ENCODE peak calls at places on chromosomes 2 and 18, in four cellular contexts. One of them, this sample, is unnamed.

GRCh38 chr2:135279209-135279608 is 227.1 kb downstream of the RAB3GAP1 start:
- DNase-seq in H1: no peak
- DNase-seq in HepG2: no peak
- DNase-seq in K562: no peak
- DNase-seq in this sample: no peak

GRCh38 chr2:177622516-177622915 is 229.9 kb downstream of the AGPS start:
- DNase-seq in K562: no peak
- DNase-seq in HepG2: peak
- DNase-seq in H1: no peak
- DNase-seq in this sample: peak

GRCh38 chr2:212013656-212014055 is 524.9 kb downstream of the ERBB4 start:
- DNase-seq in H1: no peak
- DNase-seq in K562: no peak
- DNase-seq in HepG2: no peak
- DNase-seq in this sample: no peak

GRCh38 chr2:175631247-175631628 is 370.8 kb downstream of the LNPK start:
- DNase-seq in H1: no peak
- DNase-seq in K562: no peak
- DNase-seq in HepG2: peak
- DNase-seq in this sample: no peak

GRCh38 chr2:2569306-2569705 is 238.2 kb upstream of the MYT1L start:
- DNase-seq in HepG2: no peak
- DNase-seq in H1: no peak
- DNase-seq in K562: no peak
- DNase-seq in this sample: no peak

GRCh38 chr2:151575338-151575737 is 158.9 kb downstream of the NEB start:
- DNase-seq in H1: no peak
- DNase-seq in K562: no peak
- DNase-seq in HepG2: no peak
- DNase-seq in this sample: peak

GRCh38 chr18:79945118-79946042 is 6.1 kb downstream of the SLC66A2 start:
- DNase-seq in H1: no peak
- DNase-seq in K562: no peak
- DNase-seq in HepG2: no peak
- DNase-seq in this sample: no peak

GRCh38 chr2:66301073-66301766 is 133.7 kb upstream of the MEIS1 start:
- DNase-seq in HepG2: no peak
- DNase-seq in K562: no peak
- DNase-seq in H1: no peak
- DNase-seq in this sample: no peak

GRCh38 chr2:109318150-109318948 is 189.3 kb downstream of the SH3RF3 start:
- DNase-seq in K562: no peak
- DNase-seq in HepG2: peak
- DNase-seq in H1: no peak
- DNase-seq in this sample: no peak

GRCh38 chr2:235553696-235554100 is 59.9 kb downstream of the AGAP1 start:
- DNase-seq in HepG2: no peak
- DNase-seq in K562: peak
- DNase-seq in H1: no peak
- DNase-seq in this sample: no peak

GRCh38 chr2:234245945-234246344 is 195.4 kb downstream of the SPP2 start:
- DNase-seq in H1: no peak
- DNase-seq in K562: no peak
- DNase-seq in HepG2: no peak
- DNase-seq in this sample: no peak

GRCh38 chr2:180969124-180969523 is 11.3 kb upstream of the UBE2E3 start:
- DNase-seq in H1: no peak
- DNase-seq in HepG2: no peak
- DNase-seq in K562: no peak
- DNase-seq in this sample: no peak

GRCh38 chr2:150475479-150476212 is 11.8 kb downstream of the RND3 start:
- DNase-seq in HepG2: no peak
- DNase-seq in K562: no peak
- DNase-seq in H1: no peak
- DNase-seq in this sample: no peak

GRCh38 chr2:99940963-99941362 is 201.4 kb downstream of the AFF3 start:
- DNase-seq in K562: no peak
- DNase-seq in H1: no peak
- DNase-seq in HepG2: no peak
- DNase-seq in this sample: no peak

GRCh38 chr2:46878886-46879285 is 36.7 kb downstream of the MCFD2 start:
- DNase-seq in K562: no peak
- DNase-seq in H1: no peak
- DNase-seq in HepG2: peak
- DNase-seq in this sample: no peak

GRCh38 chr2:27485496-27485895 is 4.0 kb downstream of the IFT172 start:
- DNase-seq in H1: no peak
- DNase-seq in K562: no peak
- DNase-seq in HepG2: no peak
- DNase-seq in this sample: no peak

GRCh38 chr2:112643488-112643887 is 2.3 kb upstream of the SLC20A1 start:
- DNase-seq in H1: no peak
- DNase-seq in K562: peak
- DNase-seq in HepG2: no peak
- DNase-seq in this sample: no peak

GRCh38 chr2:212858496-212858895 is 292.9 kb downstream of the IKZF2 start:
- DNase-seq in K562: no peak
- DNase-seq in H1: no peak
- DNase-seq in HepG2: no peak
- DNase-seq in this sample: no peak

GRCh38 chr2:14702258-14702657 is 69.7 kb downstream of the LRATD1 start:
- DNase-seq in H1: no peak
- DNase-seq in K562: no peak
- DNase-seq in HepG2: no peak
- DNase-seq in this sample: no peak

GRCh38 chr2:164717000-164717597 is 95.8 kb upstream of the GRB14 start:
- DNase-seq in H1: no peak
- DNase-seq in K562: peak
- DNase-seq in HepG2: peak
- DNase-seq in this sample: peak

GRCh38 chr2:149087751-149088150 is 49.3 kb downstream of the LYPD6B start:
- DNase-seq in K562: no peak
- DNase-seq in HepG2: no peak
- DNase-seq in H1: no peak
- DNase-seq in this sample: no peak

GRCh38 chr2:88709117-88709739 is 17.8 kb downstream of the RPIA start:
- DNase-seq in H1: no peak
- DNase-seq in HepG2: no peak
- DNase-seq in K562: no peak
- DNase-seq in this sample: no peak

GRCh38 chr2:45652090-45653050 is 895 bp downstream of the PRKCE start:
- DNase-seq in HepG2: no peak
- DNase-seq in H1: no peak
- DNase-seq in K562: no peak
- DNase-seq in this sample: no peak

GRCh38 chr2:46096272-46096671 is 200.9 kb upstream of the EPAS1 start:
- DNase-seq in HepG2: no peak
- DNase-seq in K562: no peak
- DNase-seq in H1: no peak
- DNase-seq in this sample: no peak

GRCh38 chr2:144140896-144141295 is 379.0 kb downstream of the ZEB2 start:
- DNase-seq in K562: no peak
- DNase-seq in H1: no peak
- DNase-seq in HepG2: no peak
- DNase-seq in this sample: no peak

GRCh38 chr2:71609958-71610357 is 156.6 kb downstream of the DYSF start:
- DNase-seq in HepG2: no peak
- DNase-seq in K562: peak
- DNase-seq in H1: no peak
- DNase-seq in this sample: peak

GRCh38 chr2:237282568-237283128 is 131.3 kb downstream of the COL6A3 start:
- DNase-seq in H1: no peak
- DNase-seq in K562: no peak
- DNase-seq in HepG2: no peak
- DNase-seq in this sample: no peak

GRCh38 chr18:41703744-41704530 is 251.1 kb upstream of the PIK3C3 start:
- DNase-seq in K562: no peak
- DNase-seq in HepG2: no peak
- DNase-seq in H1: no peak
- DNase-seq in this sample: no peak

GRCh38 chr2:67982956-67983355 is 79.8 kb downstream of the C1D start:
- DNase-seq in K562: no peak
- DNase-seq in HepG2: no peak
- DNase-seq in H1: no peak
- DNase-seq in this sample: no peak

GRCh38 chr2:219037783-219038549 is 3.4 kb downstream of the CFAP65 start:
- DNase-seq in K562: no peak
- DNase-seq in H1: no peak
- DNase-seq in HepG2: peak
- DNase-seq in this sample: no peak

GRCh38 chr2:204643326-204643725 is 98.1 kb downstream of the PARD3B start:
- DNase-seq in HepG2: no peak
- DNase-seq in K562: no peak
- DNase-seq in H1: no peak
- DNase-seq in this sample: no peak

GRCh38 chr2:201806442-201806841 is at the start of gene CDK15:
- DNase-seq in HepG2: no peak
- DNase-seq in K562: peak
- DNase-seq in H1: no peak
- DNase-seq in this sample: no peak

GRCh38 chr2:170013802-170014551 is 164.0 kb upstream of the MYO3B start:
- DNase-seq in K562: peak
- DNase-seq in H1: no peak
- DNase-seq in HepG2: no peak
- DNase-seq in this sample: no peak

DNA sequence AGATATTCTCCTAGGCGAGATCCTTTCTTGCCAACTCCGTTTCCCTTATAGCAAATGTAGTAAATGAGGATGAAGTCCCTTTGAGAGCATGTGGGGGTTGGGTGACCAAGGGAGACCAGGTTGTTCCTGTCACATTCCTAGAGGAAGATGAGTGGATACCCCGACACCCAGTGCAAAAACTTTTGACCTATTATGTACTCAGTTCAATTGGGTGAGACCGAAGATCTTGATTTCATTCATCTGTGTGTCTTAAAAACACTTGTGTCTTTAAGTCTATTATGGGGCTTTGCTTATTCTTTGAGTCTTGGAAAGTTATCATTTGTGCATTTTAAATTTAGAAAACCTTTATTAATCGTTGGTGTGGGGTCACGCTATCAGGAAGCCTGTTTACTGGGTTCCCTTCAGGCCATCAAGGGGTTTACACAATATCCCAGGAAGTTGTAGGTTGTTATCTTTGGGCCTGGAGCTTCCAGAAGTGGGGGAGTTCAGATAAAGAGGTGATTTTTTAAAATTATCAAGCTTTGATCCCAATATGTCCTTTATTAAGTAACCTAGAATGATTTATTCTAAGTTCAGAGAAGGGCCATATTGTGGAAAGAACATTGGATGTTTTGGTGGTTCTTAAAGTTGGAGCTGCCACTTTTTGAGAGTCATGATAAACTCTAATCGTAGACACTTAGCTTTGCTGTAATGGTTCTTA is 2.8 kb downstream of the RHOB start:
- DNase-seq in HepG2: peak
- DNase-seq in K562: no peak
- DNase-seq in H1: no peak
- DNase-seq in this sample: no peak
- TF ChIP-seq POLR2A in HepG2: peak
- TF ChIP-seq POLR2A in K562: no peak
- TF ChIP-seq POLR2A in H1: peak
- TF ChIP-seq POLR2A in this sample: peak

GRCh38 chr2:191636586-191636985 is 41.4 kb upstream of the NABP1 start:
- DNase-seq in K562: no peak
- DNase-seq in H1: no peak
- DNase-seq in HepG2: peak
- DNase-seq in this sample: no peak

GRCh38 chr2:191638802-191639172 is 39.1 kb upstream of the NABP1 start:
- DNase-seq in HepG2: no peak
- DNase-seq in H1: no peak
- DNase-seq in K562: no peak
- DNase-seq in this sample: no peak

GRCh38 chr2:191638079-191638801 is 39.7 kb upstream of the NABP1 start:
- DNase-seq in H1: no peak
- DNase-seq in K562: peak
- DNase-seq in HepG2: peak
- DNase-seq in this sample: no peak

GRCh38 chr2:191636235-191636543 is 41.7 kb upstream of the NABP1 start:
- DNase-seq in H1: no peak
- DNase-seq in HepG2: peak
- DNase-seq in K562: no peak
- DNase-seq in this sample: peak

GRCh38 chr2:191637182-191638078 is 40.5 kb upstream of the NABP1 start:
- DNase-seq in K562: peak
- DNase-seq in HepG2: peak
- DNase-seq in H1: no peak
- DNase-seq in this sample: peak
- TF ChIP-seq ZNF274 in K562: no peak
- TF ChIP-seq ZNF274 in HepG2: no peak
- TF ChIP-seq ZNF274 in H1: no peak
- TF ChIP-seq ZNF274 in this sample: no peak

DNA sequence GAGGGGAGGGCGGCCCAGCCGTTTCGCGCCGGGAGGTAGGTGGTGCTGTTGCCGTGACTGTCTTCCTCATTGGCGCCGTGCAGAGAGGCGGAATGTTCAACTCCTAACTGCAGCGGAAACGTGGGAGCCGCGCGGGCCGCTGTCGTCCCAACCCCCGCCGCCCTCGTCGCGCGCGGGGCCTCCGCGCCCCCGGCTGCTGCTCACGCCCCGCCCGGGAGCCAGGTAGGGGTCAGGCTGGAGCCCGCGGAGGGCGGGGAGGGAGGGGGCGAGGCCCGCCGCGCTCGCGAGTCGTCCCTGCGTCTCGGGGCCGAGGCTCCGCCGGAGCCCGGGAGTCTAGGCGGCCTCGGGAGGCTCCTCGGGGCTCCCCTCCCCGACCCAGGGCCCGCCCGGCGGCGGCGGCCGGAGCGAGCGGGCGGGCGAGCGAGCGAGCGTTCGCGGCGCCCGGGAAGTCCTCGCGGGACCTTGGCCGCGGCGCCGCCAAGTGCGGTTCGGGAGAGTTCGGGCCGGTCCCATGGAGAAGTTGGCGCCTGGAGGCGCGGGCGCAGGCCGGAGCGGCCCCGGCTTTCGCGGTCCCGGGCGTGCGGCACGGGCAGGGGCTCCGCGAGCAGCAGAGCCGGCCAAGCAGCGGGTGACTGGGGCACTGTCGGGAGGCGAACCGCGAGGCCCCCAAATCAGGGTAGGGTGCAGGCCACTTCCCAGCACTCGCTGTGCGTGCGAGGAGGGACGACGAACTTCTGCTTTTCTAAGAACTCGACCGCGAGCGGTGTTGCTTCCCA is at the start of gene MAP3K20:
- DNase-seq in HepG2: peak
- DNase-seq in K562: peak
- DNase-seq in H1: no peak
- DNase-seq in this sample: no peak
- TF ChIP-seq POLR2A in HepG2: peak
- TF ChIP-seq POLR2A in K562: peak
- TF ChIP-seq POLR2A in H1: peak
- TF ChIP-seq POLR2A in this sample: no peak

DNA sequence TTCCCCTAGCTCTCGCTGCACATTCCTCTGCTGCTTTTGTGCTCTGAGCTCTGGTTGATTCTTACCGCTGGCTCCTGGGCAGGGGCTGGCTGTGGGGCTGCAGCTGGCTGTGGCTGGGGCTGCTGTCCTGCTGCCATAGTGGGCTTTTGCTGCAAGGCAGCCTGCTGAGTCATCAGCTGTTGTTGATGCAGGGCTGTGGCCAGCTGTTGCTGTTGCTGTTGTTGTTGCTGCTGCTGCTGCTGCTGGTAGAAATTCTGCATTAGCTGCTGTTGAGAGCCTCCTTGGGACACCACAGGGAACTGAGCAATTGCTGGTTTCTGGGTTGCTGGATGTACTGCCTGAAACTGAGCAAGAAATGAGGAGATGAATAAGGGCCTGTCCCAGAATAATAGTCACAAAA is 77.2 kb upstream of the NFU1 start:
- DNase-seq in H1: no peak
- DNase-seq in HepG2: no peak
- DNase-seq in K562: no peak
- DNase-seq in this sample: no peak
- TF ChIP-seq ZNF274 in H1: no peak
- TF ChIP-seq ZNF274 in HepG2: no peak
- TF ChIP-seq ZNF274 in K562: no peak
- TF ChIP-seq ZNF274 in this sample: no peak